ENCODE peak calls at places on chromosomes 1 and 21, in five cellular contexts. L is left ventricle myocardium inferior, D is adrenal gland, J is WERI-Rb-1, P is upper lobe of right lung. C is an unnamed sample.

GRCh38 chr1:91278754-91279153 is 125.9 kb downstream of the HFM1 start:
- DNase-seq in D (no peak), J (no peak), P (no peak), L (no peak), C (no peak)

GRCh38 chr1:8495928-8496401 is 178.1 kb downstream of the SLC45A1 start:
- DNase-seq in L (no peak), P (no peak), J (no peak), D (no peak), C (no peak)

GRCh38 chr1:154784924-154785531 is 85.1 kb downstream of the KCNN3 start:
- DNase-seq in L (no peak), J (no peak), D (no peak), P (no peak), C (no peak)

GRCh38 chr1:30511106-30511505 is 212.3 kb downstream of the MATN1 start:
- DNase-seq in J (no peak), D (no peak), P (no peak), L (no peak), C (no peak)

GRCh38 chr1:62011007-62011406 is 183.6 kb upstream of the L1TD1 start:
- DNase-seq in J (no peak), P (no peak), L (no peak), D (no peak), C (no peak)

GRCh38 chr1:204081156-204081790 is 8.4 kb downstream of the SOX13 start:
- DNase-seq in D (no peak), L (no peak), P (no peak), J (no peak), C (no peak)

GRCh38 chr1:160219062-160219929 is 14.1 kb downstream of the PEA15 start:
- DNase-seq in P (no peak), J (peak; percentile 87), D (peak; percentile 56), L (peak; percentile 38), C (no peak)

GRCh38 chr1:201191723-201192477 is 1.3 kb downstream of the IGFN1 start:
- DNase-seq in P (no peak), D (no peak), J (no peak), L (no peak), C (no peak)

GRCh38 chr21:34580181-34580700 is 34.7 kb downstream of the RCAN1 start:
- DNase-seq in D (peak; percentile 76), L (peak; percentile 80), J (no peak), P (no peak), C (no peak)

GRCh38 chr1:187454010-187454409 is 625.3 kb downstream of the PLA2G4A start:
- DNase-seq in P (no peak), J (no peak), D (no peak), L (no peak), C (no peak)

GRCh38 chr1:180247061-180247460 is 17.0 kb downstream of the LHX4 start:
- DNase-seq in P (no peak), J (no peak), D (no peak), L (no peak), C (no peak)

GRCh38 chr1:86191958-86192357 is 35.4 kb upstream of the COL24A1 start:
- DNase-seq in D (no peak), L (no peak), J (no peak), P (no peak), C (no peak)

GRCh38 chr1:67893126-67893495 is 59.8 kb upstream of the GNG12 start:
- DNase-seq in P (no peak), J (no peak), L (no peak), D (no peak), C (no peak)

GRCh38 chr1:183159960-183160359 is 26.1 kb upstream of the LAMC2 start:
- DNase-seq in P (peak; percentile 87), L (no peak), J (no peak), D (no peak), C (peak; percentile 99)

GRCh38 chr1:16430598-16430997 is 6.6 kb downstream of the SPATA21 start:
- DNase-seq in L (no peak), J (no peak), P (no peak), D (no peak), C (no peak)

GRCh38 chr1:81118550-81118949 is 682.2 kb upstream of the ADGRL2 start:
- DNase-seq in L (no peak), P (no peak), D (no peak), J (no peak), C (no peak)

GRCh38 chr1:62691062-62691844 is 3.1 kb upstream of the DOCK7 start:
- DNase-seq in D (no peak), L (no peak), J (no peak), P (no peak), C (no peak)

GRCh38 chr1:2923351-2923750 is 97.9 kb upstream of the ACTRT2 start:
- DNase-seq in J (no peak), P (no peak), D (no peak), L (no peak), C (no peak)

GRCh38 chr1:2925923-2926322 is 95.3 kb upstream of the ACTRT2 start:
- DNase-seq in J (no peak), P (no peak), D (no peak), L (no peak), C (no peak)

GRCh38 chr1:2926447-2927055 is 94.7 kb upstream of the ACTRT2 start:
- DNase-seq in P (no peak), J (no peak), D (no peak), L (no peak), C (no peak)

GRCh38 chr1:2927393-2927792 is 93.9 kb upstream of the ACTRT2 start:
- DNase-seq in P (no peak), D (no peak), L (no peak), J (no peak), C (no peak)

DNA sequence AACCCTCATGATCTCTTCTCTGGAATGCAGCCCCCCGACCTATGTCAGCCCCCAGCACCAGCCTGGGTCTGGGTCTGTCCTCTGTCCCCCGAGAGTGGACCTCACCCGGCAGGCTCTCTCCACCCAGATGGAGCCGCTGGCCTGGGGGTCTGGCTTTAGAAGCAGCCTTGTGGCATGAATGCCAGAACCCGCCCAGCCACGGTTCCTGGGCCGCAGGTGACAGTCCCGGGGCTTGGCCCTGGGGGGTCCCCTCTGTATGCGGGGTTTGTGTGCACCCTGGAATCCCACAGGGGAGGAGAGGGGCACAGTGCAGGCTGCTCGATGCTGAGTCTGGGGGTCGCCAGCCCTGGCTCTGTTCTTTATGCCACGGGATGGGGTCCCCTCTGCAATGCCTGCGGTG is 96.0 kb upstream of the ACTRT2 start:
- DNase-seq in P (no peak), J (no peak), D (no peak), L (no peak), C (no peak)
- H3K9me3 ChIP-seq in P (no peaks in the 10 kb centered on the region), J (no peaks in the 10 kb centered on the region), D (no peaks in the 10 kb centered on the region), L (no peaks in the 10 kb centered on the region), C (no peaks in the 10 kb centered on the region)

DNA sequence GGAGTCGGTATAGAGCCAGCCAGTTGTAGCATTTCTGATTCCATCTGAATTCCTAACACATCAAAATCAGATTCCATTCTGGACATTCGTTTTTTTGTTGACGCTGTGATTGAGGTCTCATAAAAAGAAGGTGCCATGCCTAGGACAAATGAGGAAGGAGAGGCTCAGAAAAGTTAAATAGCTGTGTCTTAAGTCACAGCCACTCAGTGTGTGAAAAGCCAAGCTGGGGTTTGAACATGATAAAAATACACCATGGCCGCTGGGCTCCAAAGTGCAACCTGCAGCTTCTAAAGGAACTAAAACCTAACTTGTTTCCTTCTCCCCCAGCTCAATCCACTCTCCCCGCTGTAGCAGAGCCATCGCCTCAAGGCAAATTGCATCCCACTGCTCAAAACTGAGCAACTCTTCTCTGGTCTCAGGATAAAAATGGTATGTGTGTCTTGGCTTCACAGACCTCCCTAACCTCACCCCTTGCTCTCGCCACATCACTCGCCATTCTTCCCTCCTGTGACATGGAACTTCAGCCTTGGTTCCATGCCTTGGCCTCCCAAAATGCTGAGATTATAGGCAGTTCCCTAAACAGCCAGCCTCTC is 22.1 kb upstream of the FAM20B start:
- DNase-seq in L (no peak), P (no peak), D (no peak), J (no peak), C (no peak)
- H3K27ac ChIP-seq in L (no peak overlapping the region), P (no peak overlapping the region), D (no peak overlapping the region), J (no peak overlapping the region), C (no peak overlapping the region)

DNA sequence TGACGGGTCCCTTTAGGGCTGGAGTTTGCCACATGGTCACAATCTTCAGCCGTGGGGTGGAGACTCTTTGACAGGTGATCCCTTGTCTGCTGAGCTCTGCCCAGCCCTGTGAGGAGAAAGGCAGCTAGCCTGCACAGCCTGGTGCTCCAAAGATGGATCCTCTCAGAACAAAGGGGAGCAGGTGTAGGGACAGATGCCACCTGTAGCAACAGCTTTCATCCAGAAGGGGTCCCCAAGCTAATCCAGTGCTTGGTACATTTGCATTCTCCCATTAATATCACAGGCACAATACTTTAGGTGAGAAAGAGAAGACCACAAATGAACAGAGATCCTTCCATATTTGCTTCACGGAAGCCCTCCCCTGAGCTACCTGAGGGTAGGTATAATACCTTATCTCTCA is 93.2 kb downstream of the CCDC185 start:
- DNase-seq in P (no peak), D (no peak), J (peak; percentile 13), L (no peak), C (no peak)
- H3K9me3 ChIP-seq in P (no peaks in the 10 kb centered on the region), D (no peaks in the 10 kb centered on the region), J (no peaks in the 10 kb centered on the region), L (no peaks in the 10 kb centered on the region), C (no peaks in the 10 kb centered on the region)

GRCh38 chr1:184866582-184866981 is 107.7 kb downstream of the NIBAN1 start:
- DNase-seq in P (no peak), J (no peak), D (no peak), L (no peak), C (no peak)

GRCh38 chr1:184865831-184866230 is 108.5 kb downstream of the NIBAN1 start:
- DNase-seq in L (no peak), J (no peak), P (no peak), D (no peak), C (no peak)

GRCh38 chr1:184867866-184868585 is 106.3 kb downstream of the NIBAN1 start:
- DNase-seq in L (no peak), J (no peak), P (no peak), D (no peak), C (no peak)

GRCh38 chr1:184870319-184870718 is 104.0 kb downstream of the NIBAN1 start:
- DNase-seq in P (no peak), D (no peak), L (no peak), J (no peak), C (no peak)

GRCh38 chr1:184866991-184867788 is 107.1 kb downstream of the NIBAN1 start:
- DNase-seq in L (no peak), P (no peak), D (no peak), J (no peak), C (no peak)
- H3K27ac ChIP-seq in L (peak overlapping the region; percentile 40), P (peak overlapping the region; percentile 59), D (no peak overlapping the region), J (no peak overlapping the region), C (peak overlapping the region; percentile 15)

DNA sequence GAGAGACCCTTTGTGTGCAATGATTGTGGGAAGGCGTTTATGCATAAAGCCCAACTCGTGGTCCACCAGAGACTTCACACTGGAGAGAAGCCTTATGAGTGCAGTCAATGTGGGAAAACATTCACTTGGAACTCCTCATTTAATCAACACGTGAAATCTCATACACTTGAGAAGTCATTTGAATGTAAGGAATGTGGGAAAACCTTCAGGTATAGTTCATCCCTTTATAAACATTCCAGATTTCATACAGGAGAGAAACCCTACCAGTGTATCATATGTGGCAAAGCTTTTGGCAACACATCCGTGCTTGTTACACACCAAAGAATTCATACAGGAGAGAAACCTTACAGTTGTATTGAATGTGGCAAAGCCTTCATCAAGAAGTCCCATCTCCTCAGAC is 15.5 kb downstream of the ZNF684 start:
- DNase-seq in L (no peak), D (no peak), P (no peak), J (no peak), C (no peak)
- H3K9me3 ChIP-seq in L (peaks cover 43% of the 10 kb centered on the region), D (no peaks in the 10 kb centered on the region), P (peaks cover 11% of the 10 kb centered on the region), J (peaks cover 2% of the 10 kb centered on the region), C (no peaks in the 10 kb centered on the region)

GRCh38 chr1:48955774-48956173 is 179.1 kb upstream of the BEND5 start:
- DNase-seq in J (no peak), D (no peak), L (no peak), P (no peak), C (no peak)
- H3K27ac ChIP-seq in J (no peak overlapping the region), D (no peak overlapping the region), L (no peak overlapping the region), P (no peak overlapping the region), C (no peak overlapping the region)